ENCODE peak calls at places on chromosomes 11 and 22, in four cellular contexts. D is HCT116, I is spleen, L is cardiac fibroblast. F is an unnamed sample.
A peak's percentile ranks its signal among the peaks of the same experiment; 100 is the strongest.

GRCh38 chr11:4466168-4466891 is 16.1 kb upstream of the OR52K1 start:
- DNase-seq in D (no peak), I (no peak), L (no peak), F (no peak)

GRCh38 chr11:444397-445144 is 2.8 kb upstream of the ANO9 start:
- DNase-seq in D (no peak), I (no peak), L (peak; percentile 18), F (peak; percentile 58)

GRCh38 chr11:133819114-133819513 is 26.2 kb downstream of the SPATA19 start:
- DNase-seq in D (no peak), I (no peak), L (no peak), F (no peak)

GRCh38 chr11:121571466-121571865 is 118.7 kb upstream of the SORL1-AS1 start:
- DNase-seq in D (no peak), I (no peak), L (no peak), F (no peak)

GRCh38 chr11:79173615-79174014 is 267.2 kb downstream of the TENM4 start:
- DNase-seq in D (no peak), I (no peak), L (peak; percentile 66), F (peak; percentile 74)

GRCh38 chr11:102573851-102574250 is 43.3 kb upstream of the MMP7 start:
- DNase-seq in D (no peak), I (no peak), L (peak; percentile 80), F (no peak)

GRCh38 chr11:118818130-118818529 is 27.2 kb upstream of the DDX6 start:
- DNase-seq in D (no peak), I (no peak), L (no peak), F (no peak)

GRCh38 chr11:56642339-56642738 is at the start of gene OR5AP2:
- DNase-seq in D (no peak), I (no peak), L (no peak), F (no peak)

GRCh38 chr11:46072172-46072964 is 48.9 kb downstream of the PHF21A start:
- DNase-seq in D (no peak), I (no peak), L (peak; percentile 25), F (peak; percentile 6)

GRCh38 chr11:46075168-46075567 is 46.1 kb downstream of the PHF21A start:
- DNase-seq in D (no peak), I (no peak), L (peak; percentile 71), F (peak; percentile 53)

GRCh38 chr11:46079662-46080061 is 41.6 kb downstream of the PHF21A start:
- DNase-seq in D (no peak), I (no peak), L (no peak), F (no peak)

GRCh38 chr11:46073632-46074031 is 47.6 kb downstream of the PHF21A start:
- DNase-seq in D (no peak), I (no peak), L (no peak), F (no peak)

GRCh38 chr11:46075928-46076327 is 45.3 kb downstream of the PHF21A start:
- DNase-seq in D (no peak), I (no peak), L (no peak), F (no peak)
- TF ChIP-seq CTCF in D (no peak), I (no peak), L (peak; percentile 35), F (peak; percentile 31)

GRCh38 chr22:29062286-29062949 is 787 bp upstream of the C22orf31 start:
- DNase-seq in D (no peak), I (no peak), L (no peak), F (peak; percentile 22)
- H3K4me3 ChIP-seq in D (no peak overlapping the region), I (no peak overlapping the region), L (no peak overlapping the region), F (no peak overlapping the region)

GRCh38 chr22:20002098-20002497 is 14.5 kb downstream of the ARVCF start:
- DNase-seq in D (no peak), I (peak; percentile 38), L (no peak), F (no peak)

GRCh38 chr22:19998232-19998951 is 18.2 kb downstream of the ARVCF start:
- DNase-seq in D (no peak), I (peak; percentile 58), L (no peak), F (no peak)

GRCh38 chr22:19998991-19999820 is 17.4 kb downstream of the ARVCF start:
- DNase-seq in D (no peak), I (peak; percentile 64), L (no peak), F (no peak)

GRCh38 chr22:20001082-20001638 is 15.5 kb downstream of the ARVCF start:
- DNase-seq in D (no peak), I (peak; percentile 53), L (peak; percentile 34), F (no peak)

GRCh38 chr22:20000246-20001081 is 16.2 kb downstream of the ARVCF start:
- DNase-seq in D (no peak), I (peak; percentile 51), L (no peak), F (no peak)
- TF ChIP-seq CTCF in D (no peak), I (no peak), L (no peak), F (no peak)

GRCh38 chr22:22952531-22953295 is 65.1 kb downstream of the IGLL5 start:
- DNase-seq in D (no peak), I (no peak), L (no peak), F (no peak)
- H3K4me3 ChIP-seq in D (no peak overlapping the region), I (no peak overlapping the region), L (no peak overlapping the region), F (no peak overlapping the region)

GRCh38 chr11:2731285-2732125 is 31.7 kb upstream of the KCNQ1OT1 start:
- DNase-seq in D (no peak), I (no peak), L (no peak), F (no peak)
- TF ChIP-seq CTCF in D (no peak), I (no peak), L (no peak), F (no peak)

GRCh38 chr11:59184876-59185275 is 12.9 kb downstream of the DTX4 start:
- DNase-seq in D (no peak), I (no peak), L (no peak), F (no peak)

GRCh38 chr11:59187020-59187419 is 15.1 kb downstream of the DTX4 start:
- DNase-seq in D (no peak), I (no peak), L (no peak), F (no peak)

GRCh38 chr11:59183768-59184167 is 11.8 kb downstream of the DTX4 start:
- DNase-seq in D (no peak), I (no peak), L (no peak), F (peak; percentile 45)

GRCh38 chr11:59186130-59186594 is 14.2 kb downstream of the DTX4 start:
- DNase-seq in D (peak; percentile 57), I (no peak), L (peak; percentile 17), F (no peak)

DNA sequence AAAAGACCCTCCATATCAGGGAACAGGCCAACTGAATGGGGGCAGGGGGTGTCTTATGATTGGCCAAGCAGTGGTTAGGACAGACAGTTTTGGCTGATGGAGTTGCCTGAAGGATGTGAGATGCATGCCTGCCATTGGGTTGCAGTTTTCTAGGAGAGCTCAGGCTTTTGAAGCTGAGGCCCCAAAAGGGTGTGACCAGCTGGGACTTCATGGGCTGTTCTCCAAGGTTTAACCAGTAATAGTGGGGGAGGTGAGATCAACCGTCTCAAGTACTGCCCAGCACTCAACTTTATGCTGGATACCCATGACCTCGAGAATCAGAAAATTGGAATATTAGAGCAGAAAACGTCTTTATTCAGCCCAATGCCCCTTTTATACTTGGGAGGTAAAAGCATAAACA is 13.5 kb downstream of the DTX4 start:
- DNase-seq in D (no peak), I (no peak), L (no peak), F (no peak)
- H3K4me3 ChIP-seq in D (no peak overlapping the region), I (no peak overlapping the region), L (no peak overlapping the region), F (no peak overlapping the region)

GRCh38 chr22:35480627-35481565 is 59.7 kb upstream of the RASD2 start:
- DNase-seq in D (no peak), I (peak; percentile 32), L (no peak), F (no peak)
- TF ChIP-seq CTCF in D (no peak), I (no peak), L (no peak), F (no peak)

GRCh38 chr11:3138178-3139085 is 26.7 kb downstream of the OSBPL5 start:
- DNase-seq in D (no peak), I (peak; percentile 65), L (no peak), F (no peak)
- H3K4me3 ChIP-seq in D (no peak overlapping the region), I (no peak overlapping the region), L (no peak overlapping the region), F (no peak overlapping the region)

GRCh38 chr11:69880041-69880802 is 61.0 kb upstream of the FGF3 start:
- DNase-seq in D (no peak), I (peak; percentile 56), L (no peak), F (no peak)

GRCh38 chr11:69883292-69884255 is 64.4 kb upstream of the FGF3 start:
- DNase-seq in D (no peak), I (peak; percentile 64), L (no peak), F (no peak)

GRCh38 chr11:69880803-69881445 is 61.7 kb upstream of the FGF3 start:
- DNase-seq in D (no peak), I (peak; percentile 53), L (no peak), F (no peak)

GRCh38 chr11:69882270-69882608 is 63.0 kb upstream of the FGF3 start:
- DNase-seq in D (no peak), I (no peak), L (no peak), F (no peak)

DNA sequence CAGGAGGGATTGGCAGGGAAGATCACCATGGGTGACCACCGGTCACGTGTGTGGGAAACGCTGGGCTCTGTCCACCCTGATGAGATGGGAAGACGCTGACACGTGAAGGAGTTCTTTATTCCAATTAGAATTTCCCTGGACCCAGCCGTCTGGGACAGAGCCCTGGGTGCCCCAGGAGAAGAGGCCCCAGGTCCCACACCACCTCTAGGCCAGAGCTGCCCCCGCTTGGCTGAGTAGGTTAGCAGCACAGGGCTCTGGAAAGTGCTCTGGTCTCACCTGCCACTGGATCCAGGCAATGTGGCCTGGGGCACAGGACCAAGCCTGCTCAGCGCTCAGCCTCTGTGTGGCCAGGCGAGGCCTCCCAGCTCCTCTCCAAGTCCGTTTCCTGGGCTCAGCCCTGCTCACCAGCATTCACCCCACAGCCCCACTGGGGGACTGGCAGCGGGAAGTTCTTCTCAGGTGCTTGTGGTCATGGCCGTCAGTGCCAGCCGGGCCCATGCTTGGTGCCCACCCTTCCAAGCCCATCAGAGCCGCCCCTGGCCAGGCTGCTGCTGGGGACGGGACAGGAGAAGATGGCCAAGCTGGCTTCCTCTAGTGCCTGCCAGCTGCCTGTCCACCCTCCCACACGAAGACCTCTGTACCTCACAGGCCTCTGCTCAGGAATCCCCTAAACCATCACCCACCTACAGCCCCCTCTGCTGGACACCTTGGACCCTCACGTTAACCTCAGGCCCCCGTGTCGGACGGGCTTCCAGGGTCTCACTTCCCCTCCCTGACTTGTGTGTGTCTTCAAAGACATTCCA is 62.5 kb upstream of the FGF3 start:
- DNase-seq in D (no peak), I (peak; percentile 62), L (no peak), F (no peak)
- TF ChIP-seq CTCF in D (no peak), I (no peak), L (no peak), F (no peak)

F was measured in fibroblast of the aortic adventitia.